ENCODE peak calls at places on chromosome 9, in nine cellular contexts. One of them, this sample, is unnamed.

GRCh38 chr9:447230-448025 is 232.8 kb downstream of the DOCK8 start:
- DNase-seq in posterior cingulate gyrus: no peak
- DNase-seq in pancreas: no peak
- DNase-seq in NCI-H1417: no peak
- DNase-seq in dermis microvascular lymphatic vessel endothelial cell: no peak
- DNase-seq in GM23248: peak; percentile 48
- DNase-seq in K562: peak; percentile 24
- DNase-seq in naive thymus-derived CD8-positive, alpha-beta T cell: peak; percentile 63
- DNase-seq in stromal cell of bone marrow: no peak
- DNase-seq in this sample: no peak

GRCh38 chr9:13857521-13857920 is 456.4 kb downstream of the NFIB start:
- DNase-seq in posterior cingulate gyrus: no peak
- DNase-seq in pancreas: no peak
- DNase-seq in NCI-H1417: no peak
- DNase-seq in dermis microvascular lymphatic vessel endothelial cell: no peak
- DNase-seq in GM23248: peak; percentile 73
- DNase-seq in K562: no peak
- DNase-seq in naive thymus-derived CD8-positive, alpha-beta T cell: no peak
- DNase-seq in stromal cell of bone marrow: peak; percentile 73
- DNase-seq in this sample: no peak

GRCh38 chr9:136245194-136246150 is at the start of gene QSOX2:
- DNase-seq in posterior cingulate gyrus: peak; percentile 98
- DNase-seq in pancreas: peak; percentile 89
- DNase-seq in NCI-H1417: peak; percentile 82
- DNase-seq in dermis microvascular lymphatic vessel endothelial cell: peak; percentile 84
- DNase-seq in GM23248: peak; percentile 90
- DNase-seq in K562: peak; percentile 89
- DNase-seq in naive thymus-derived CD8-positive, alpha-beta T cell: peak; percentile 85
- DNase-seq in stromal cell of bone marrow: peak; percentile 44
- DNase-seq in this sample: peak; percentile 75

GRCh38 chr9:131409458-131409992 is 15.6 kb downstream of the PRRC2B start:
- DNase-seq in posterior cingulate gyrus: peak; percentile 85
- DNase-seq in pancreas: no peak
- DNase-seq in NCI-H1417: no peak
- DNase-seq in dermis microvascular lymphatic vessel endothelial cell: no peak
- DNase-seq in GM23248: no peak
- DNase-seq in K562: no peak
- DNase-seq in naive thymus-derived CD8-positive, alpha-beta T cell: no peak
- DNase-seq in stromal cell of bone marrow: no peak
- DNase-seq in this sample: no peak

GRCh38 chr9:90044263-90044662 is 439.5 kb downstream of the GADD45G start:
- DNase-seq in posterior cingulate gyrus: no peak
- DNase-seq in pancreas: no peak
- DNase-seq in NCI-H1417: peak; percentile 83
- DNase-seq in dermis microvascular lymphatic vessel endothelial cell: peak; percentile 1
- DNase-seq in GM23248: no peak
- DNase-seq in K562: no peak
- DNase-seq in naive thymus-derived CD8-positive, alpha-beta T cell: no peak
- DNase-seq in stromal cell of bone marrow: no peak
- DNase-seq in this sample: no peak

GRCh38 chr9:68894502-68894901 is 119.4 kb downstream of the PRKACG start:
- DNase-seq in posterior cingulate gyrus: no peak
- DNase-seq in pancreas: no peak
- DNase-seq in NCI-H1417: no peak
- DNase-seq in dermis microvascular lymphatic vessel endothelial cell: peak; percentile 29
- DNase-seq in GM23248: no peak
- DNase-seq in K562: no peak
- DNase-seq in naive thymus-derived CD8-positive, alpha-beta T cell: peak; percentile 14
- DNase-seq in stromal cell of bone marrow: no peak
- DNase-seq in this sample: no peak

GRCh38 chr9:109012009-109012875 is 1.1 kb downstream of the CTNNAL1 start:
- DNase-seq in posterior cingulate gyrus: peak; percentile 90
- DNase-seq in pancreas: peak; percentile 66
- DNase-seq in NCI-H1417: peak; percentile 77
- DNase-seq in dermis microvascular lymphatic vessel endothelial cell: peak; percentile 88
- DNase-seq in GM23248: peak; percentile 99
- DNase-seq in K562: peak; percentile 66
- DNase-seq in naive thymus-derived CD8-positive, alpha-beta T cell: peak; percentile 28
- DNase-seq in stromal cell of bone marrow: peak; percentile 92
- DNase-seq in this sample: peak; percentile 81

GRCh38 chr9:82148849-82149544 is 160.4 kb downstream of the SPATA31D1 start:
- DNase-seq in posterior cingulate gyrus: no peak
- DNase-seq in pancreas: no peak
- DNase-seq in NCI-H1417: peak; percentile 60
- DNase-seq in dermis microvascular lymphatic vessel endothelial cell: no peak
- DNase-seq in GM23248: peak; percentile 90
- DNase-seq in K562: no peak
- DNase-seq in naive thymus-derived CD8-positive, alpha-beta T cell: no peak
- DNase-seq in stromal cell of bone marrow: peak; percentile 73
- DNase-seq in this sample: no peak

GRCh38 chr9:129583308-129584038 is 37.4 kb downstream of the C9orf50 start:
- DNase-seq in posterior cingulate gyrus: no peak
- DNase-seq in pancreas: no peak
- DNase-seq in NCI-H1417: no peak
- DNase-seq in dermis microvascular lymphatic vessel endothelial cell: no peak
- DNase-seq in GM23248: peak; percentile 36
- DNase-seq in K562: no peak
- DNase-seq in naive thymus-derived CD8-positive, alpha-beta T cell: no peak
- DNase-seq in stromal cell of bone marrow: no peak
- DNase-seq in this sample: no peak

GRCh38 chr9:128920381-128921058 is at the start of gene PHYHD1:
- DNase-seq in posterior cingulate gyrus: peak; percentile 91
- DNase-seq in pancreas: peak; percentile 77
- DNase-seq in NCI-H1417: peak; percentile 5
- DNase-seq in dermis microvascular lymphatic vessel endothelial cell: no peak
- DNase-seq in GM23248: peak; percentile 88
- DNase-seq in K562: no peak
- DNase-seq in naive thymus-derived CD8-positive, alpha-beta T cell: no peak
- DNase-seq in stromal cell of bone marrow: peak; percentile 61
- DNase-seq in this sample: peak; percentile 72

GRCh38 chr9:73080110-73080683 is 71.5 kb upstream of the ANXA1 start:
- DNase-seq in posterior cingulate gyrus: no peak
- DNase-seq in pancreas: no peak
- DNase-seq in NCI-H1417: no peak
- DNase-seq in dermis microvascular lymphatic vessel endothelial cell: no peak
- DNase-seq in GM23248: no peak
- DNase-seq in K562: no peak
- DNase-seq in naive thymus-derived CD8-positive, alpha-beta T cell: no peak
- DNase-seq in stromal cell of bone marrow: no peak
- DNase-seq in this sample: no peak

GRCh38 chr9:95025213-95026170 is 292.0 kb downstream of the FANCC start:
- DNase-seq in posterior cingulate gyrus: peak; percentile 90
- DNase-seq in pancreas: peak; percentile 85
- DNase-seq in NCI-H1417: no peak
- DNase-seq in dermis microvascular lymphatic vessel endothelial cell: peak; percentile 78
- DNase-seq in GM23248: peak; percentile 94
- DNase-seq in K562: peak; percentile 40
- DNase-seq in naive thymus-derived CD8-positive, alpha-beta T cell: no peak
- DNase-seq in stromal cell of bone marrow: peak; percentile 88
- DNase-seq in this sample: no peak

GRCh38 chr9:136282272-136282861 is 21.5 kb downstream of the CCDC187 start:
- DNase-seq in posterior cingulate gyrus: no peak
- DNase-seq in pancreas: peak; percentile 76
- DNase-seq in NCI-H1417: peak; percentile 44
- DNase-seq in dermis microvascular lymphatic vessel endothelial cell: no peak
- DNase-seq in GM23248: no peak
- DNase-seq in K562: no peak
- DNase-seq in naive thymus-derived CD8-positive, alpha-beta T cell: no peak
- DNase-seq in stromal cell of bone marrow: no peak
- DNase-seq in this sample: no peak

GRCh38 chr9:85949591-85950335 is 8.8 kb downstream of the NAA35 start:
- DNase-seq in posterior cingulate gyrus: no peak
- DNase-seq in pancreas: no peak
- DNase-seq in NCI-H1417: no peak
- DNase-seq in dermis microvascular lymphatic vessel endothelial cell: no peak
- DNase-seq in GM23248: peak; percentile 23
- DNase-seq in K562: no peak
- DNase-seq in naive thymus-derived CD8-positive, alpha-beta T cell: no peak
- DNase-seq in stromal cell of bone marrow: no peak
- DNase-seq in this sample: no peak

GRCh38 chr9:73199886-73200285 is 48.2 kb downstream of the ANXA1 start:
- DNase-seq in posterior cingulate gyrus: peak; percentile 70
- DNase-seq in pancreas: no peak
- DNase-seq in NCI-H1417: no peak
- DNase-seq in dermis microvascular lymphatic vessel endothelial cell: peak; percentile 9
- DNase-seq in GM23248: no peak
- DNase-seq in K562: peak; percentile 67
- DNase-seq in naive thymus-derived CD8-positive, alpha-beta T cell: no peak
- DNase-seq in stromal cell of bone marrow: no peak
- DNase-seq in this sample: no peak

GRCh38 chr9:125969868-125970267 is 222.7 kb downstream of the PBX3 start:
- DNase-seq in posterior cingulate gyrus: peak; percentile 54
- DNase-seq in pancreas: no peak
- DNase-seq in NCI-H1417: no peak
- DNase-seq in dermis microvascular lymphatic vessel endothelial cell: no peak
- DNase-seq in GM23248: no peak
- DNase-seq in K562: no peak
- DNase-seq in naive thymus-derived CD8-positive, alpha-beta T cell: no peak
- DNase-seq in stromal cell of bone marrow: no peak
- DNase-seq in this sample: no peak

GRCh38 chr9:127500862-127501261 is 49.6 kb downstream of the LRSAM1 start:
- DNase-seq in posterior cingulate gyrus: no peak
- DNase-seq in pancreas: no peak
- DNase-seq in NCI-H1417: no peak
- DNase-seq in dermis microvascular lymphatic vessel endothelial cell: no peak
- DNase-seq in GM23248: no peak
- DNase-seq in K562: no peak
- DNase-seq in naive thymus-derived CD8-positive, alpha-beta T cell: no peak
- DNase-seq in stromal cell of bone marrow: no peak
- DNase-seq in this sample: no peak

GRCh38 chr9:88534456-88535225 is at the start of gene NXNL2:
- DNase-seq in posterior cingulate gyrus: peak; percentile 89
- DNase-seq in pancreas: peak; percentile 86
- DNase-seq in NCI-H1417: no peak
- DNase-seq in dermis microvascular lymphatic vessel endothelial cell: peak; percentile 82
- DNase-seq in GM23248: peak; percentile 90
- DNase-seq in K562: peak; percentile 75
- DNase-seq in naive thymus-derived CD8-positive, alpha-beta T cell: peak; percentile 25
- DNase-seq in stromal cell of bone marrow: peak; percentile 64
- DNase-seq in this sample: peak; percentile 40

GRCh38 chr9:111533099-111533785 is 8.3 kb downstream of the ZNF483 start:
- DNase-seq in posterior cingulate gyrus: no peak
- DNase-seq in pancreas: no peak
- DNase-seq in NCI-H1417: no peak
- DNase-seq in dermis microvascular lymphatic vessel endothelial cell: no peak
- DNase-seq in GM23248: peak; percentile 60
- DNase-seq in K562: no peak
- DNase-seq in naive thymus-derived CD8-positive, alpha-beta T cell: no peak
- DNase-seq in stromal cell of bone marrow: no peak
- DNase-seq in this sample: no peak

GRCh38 chr9:130433168-130433946 is 11.4 kb upstream of the ASS1 start:
- DNase-seq in posterior cingulate gyrus: peak; percentile 93
- DNase-seq in pancreas: no peak
- DNase-seq in NCI-H1417: peak; percentile 76
- DNase-seq in dermis microvascular lymphatic vessel endothelial cell: peak; percentile 58
- DNase-seq in GM23248: peak; percentile 82
- DNase-seq in K562: no peak
- DNase-seq in naive thymus-derived CD8-positive, alpha-beta T cell: peak; percentile 16
- DNase-seq in stromal cell of bone marrow: no peak
- DNase-seq in this sample: peak; percentile 53

GRCh38 chr9:79664375-79664825 is 92.6 kb downstream of the TLE4 start:
- DNase-seq in posterior cingulate gyrus: no peak
- DNase-seq in pancreas: no peak
- DNase-seq in NCI-H1417: no peak
- DNase-seq in dermis microvascular lymphatic vessel endothelial cell: no peak
- DNase-seq in GM23248: peak; percentile 56
- DNase-seq in K562: no peak
- DNase-seq in naive thymus-derived CD8-positive, alpha-beta T cell: no peak
- DNase-seq in stromal cell of bone marrow: no peak
- DNase-seq in this sample: no peak

GRCh38 chr9:129617167-129617566 is 3.7 kb downstream of the C9orf50 start:
- DNase-seq in posterior cingulate gyrus: peak; percentile 92
- DNase-seq in pancreas: no peak
- DNase-seq in NCI-H1417: peak; percentile 17
- DNase-seq in dermis microvascular lymphatic vessel endothelial cell: peak; percentile 52
- DNase-seq in GM23248: peak; percentile 88
- DNase-seq in K562: no peak
- DNase-seq in naive thymus-derived CD8-positive, alpha-beta T cell: no peak
- DNase-seq in stromal cell of bone marrow: no peak
- DNase-seq in this sample: no peak

GRCh38 chr9:123358181-123358894 is 2.3 kb downstream of the CRB2 start:
- DNase-seq in posterior cingulate gyrus: peak; percentile 97
- DNase-seq in pancreas: no peak
- DNase-seq in NCI-H1417: peak; percentile 30
- DNase-seq in dermis microvascular lymphatic vessel endothelial cell: no peak
- DNase-seq in GM23248: no peak
- DNase-seq in K562: no peak
- DNase-seq in naive thymus-derived CD8-positive, alpha-beta T cell: no peak
- DNase-seq in stromal cell of bone marrow: no peak
- DNase-seq in this sample: peak; percentile 89

GRCh38 chr9:126365780-126366179 is 39.2 kb downstream of the MVB12B start:
- DNase-seq in posterior cingulate gyrus: no peak
- DNase-seq in pancreas: no peak
- DNase-seq in NCI-H1417: no peak
- DNase-seq in dermis microvascular lymphatic vessel endothelial cell: no peak
- DNase-seq in GM23248: no peak
- DNase-seq in K562: no peak
- DNase-seq in naive thymus-derived CD8-positive, alpha-beta T cell: no peak
- DNase-seq in stromal cell of bone marrow: no peak
- DNase-seq in this sample: no peak

GRCh38 chr9:125886365-125886764 is 139.2 kb downstream of the PBX3 start:
- DNase-seq in posterior cingulate gyrus: no peak
- DNase-seq in pancreas: no peak
- DNase-seq in NCI-H1417: peak; percentile 26
- DNase-seq in dermis microvascular lymphatic vessel endothelial cell: no peak
- DNase-seq in GM23248: no peak
- DNase-seq in K562: no peak
- DNase-seq in naive thymus-derived CD8-positive, alpha-beta T cell: no peak
- DNase-seq in stromal cell of bone marrow: no peak
- DNase-seq in this sample: no peak

GRCh38 chr9:105822814-105823213 is 128.5 kb downstream of the TMEM38B start:
- DNase-seq in posterior cingulate gyrus: no peak
- DNase-seq in pancreas: no peak
- DNase-seq in NCI-H1417: no peak
- DNase-seq in dermis microvascular lymphatic vessel endothelial cell: no peak
- DNase-seq in GM23248: no peak
- DNase-seq in K562: no peak
- DNase-seq in naive thymus-derived CD8-positive, alpha-beta T cell: no peak
- DNase-seq in stromal cell of bone marrow: no peak
- DNase-seq in this sample: no peak

GRCh38 chr9:132486706-132487350 is 76.8 kb downstream of the CFAP77 start:
- DNase-seq in posterior cingulate gyrus: peak; percentile 78
- DNase-seq in pancreas: no peak
- DNase-seq in NCI-H1417: no peak
- DNase-seq in dermis microvascular lymphatic vessel endothelial cell: no peak
- DNase-seq in GM23248: no peak
- DNase-seq in K562: no peak
- DNase-seq in naive thymus-derived CD8-positive, alpha-beta T cell: no peak
- DNase-seq in stromal cell of bone marrow: no peak
- DNase-seq in this sample: no peak

GRCh38 chr9:121774715-121775613 is 123.5 kb downstream of the DAB2IP start:
- DNase-seq in posterior cingulate gyrus: peak; percentile 87
- DNase-seq in pancreas: peak; percentile 17
- DNase-seq in NCI-H1417: no peak
- DNase-seq in dermis microvascular lymphatic vessel endothelial cell: no peak
- DNase-seq in GM23248: no peak
- DNase-seq in K562: no peak
- DNase-seq in naive thymus-derived CD8-positive, alpha-beta T cell: no peak
- DNase-seq in stromal cell of bone marrow: no peak
- DNase-seq in this sample: peak; percentile 49

GRCh38 chr9:100437860-100438805 is 11.2 kb downstream of the MSANTD3 start:
- DNase-seq in posterior cingulate gyrus: peak; percentile 71
- DNase-seq in pancreas: peak; percentile 62
- DNase-seq in NCI-H1417: peak; percentile 65
- DNase-seq in dermis microvascular lymphatic vessel endothelial cell: peak; percentile 78
- DNase-seq in GM23248: peak; percentile 71
- DNase-seq in K562: peak; percentile 85
- DNase-seq in naive thymus-derived CD8-positive, alpha-beta T cell: peak; percentile 66
- DNase-seq in stromal cell of bone marrow: no peak
- DNase-seq in this sample: no peak

GRCh38 chr9:98707158-98708102 is 1.3 kb downstream of the GABBR2 start:
- DNase-seq in posterior cingulate gyrus: peak; percentile 95
- DNase-seq in pancreas: no peak
- DNase-seq in NCI-H1417: peak; percentile 85
- DNase-seq in dermis microvascular lymphatic vessel endothelial cell: peak; percentile 75
- DNase-seq in GM23248: peak; percentile 95
- DNase-seq in K562: peak; percentile 83
- DNase-seq in naive thymus-derived CD8-positive, alpha-beta T cell: no peak
- DNase-seq in stromal cell of bone marrow: peak; percentile 19
- DNase-seq in this sample: peak; percentile 60

GRCh38 chr9:7298123-7298522 is 501.5 kb downstream of the DMAC1 start:
- DNase-seq in posterior cingulate gyrus: no peak
- DNase-seq in pancreas: no peak
- DNase-seq in NCI-H1417: no peak
- DNase-seq in dermis microvascular lymphatic vessel endothelial cell: no peak
- DNase-seq in GM23248: no peak
- DNase-seq in K562: no peak
- DNase-seq in naive thymus-derived CD8-positive, alpha-beta T cell: no peak
- DNase-seq in stromal cell of bone marrow: no peak
- DNase-seq in this sample: no peak

This sample was measured in dorsolateral prefrontal cortex.